ENCODE peak calls at places on chromosomes 4 and X, in four cellular contexts. S is NCI-H1105 treated with DMSO at 0.1 percent for 48 hours, K is endodermal cell, M is lower leg skin. P is an unnamed sample.

GRCh38 chr4:81314897-81315470 is 100.0 kb upstream of the PRKG2 start:
- DNase-seq in K (no peak), S (no peak), M (no peak), P (no peak)

GRCh38 chr4:3375688-3376087 is 66.1 kb upstream of the HGFAC start:
- DNase-seq in K (no peak), S (no peak), M (no peak), P (no peak)

GRCh38 chr4:136863756-136864155 is 668.5 kb downstream of the PCDH18 start:
- DNase-seq in M (no peak), K (peak), S (no peak), P (peak)

GRCh38 chr4:184596044-184596616 is 53.1 kb downstream of the CASP3 start:
- DNase-seq in S (no peak), M (no peak), K (no peak), P (no peak)

GRCh38 chrX:106170318-106170717 is 2.2 kb downstream of the PWWP3B start:
- DNase-seq in S (no peak), M (no peak), K (no peak), P (peak)

GRCh38 chr4:108351806-108352205 is 183.1 kb upstream of the LEF1 start:
- DNase-seq in K (no peak), S (no peak), M (no peak), P (no peak)

GRCh38 chrX:24259544-24260240 is 54.2 kb downstream of the SUPT20HL2 start:
- DNase-seq in M (peak), K (peak), S (peak), P (peak)

GRCh38 chrX:153981771-153982533 is 9.4 kb downstream of the TMEM187 start:
- DNase-seq in K (no peak), S (no peak), M (peak), P (no peak)

GRCh38 chrX:65999563-66000148 is 40.2 kb downstream of the VSIG4 start:
- DNase-seq in K (no peak), M (no peak), S (no peak), P (no peak)

GRCh38 chrX:72105436-72105835 is 26.3 kb downstream of the RTL5 start:
- DNase-seq in K (no peak), S (no peak), M (no peak), P (no peak)

GRCh38 chrX:46727445-46727844 is 31.5 kb downstream of the SLC9A7 start:
- DNase-seq in M (no peak), S (no peak), K (no peak), P (no peak)

GRCh38 chr4:55172694-55173287 is 47.4 kb upstream of the KDR start:
- DNase-seq in M (no peak), K (no peak), S (no peak), P (peak)

GRCh38 chr4:153514001-153514526 is 47.9 kb downstream of the TMEM131L start:
- DNase-seq in S (no peak), K (no peak), M (no peak), P (no peak)

P was measured in mesendoderm.